ENCODE peak calls at places on chromosomes 5 and 9, in eight cellular contexts. H, J, D, S, R, M, W and Z are unnamed samples.

GRCh38 chr5:43416233-43416987 is 4.2 kb upstream of the CCL28 start:
- DNase-seq in J (no peak), W (no peak), D (no peak), M (no peak), S (no peak), H (no peak), R (no peak), Z (no peak)

GRCh38 chr9:84874583-84874982 is 205.1 kb downstream of the NTRK2 start:
- DNase-seq in S (no peak), R (no peak), H (no peak), M (peak; percentile 67), W (no peak), J (no peak), D (no peak), Z (no peak)

GRCh38 chr9:33714989-33715388 is 80.4 kb upstream of the PRSS3 start:
- DNase-seq in D (no peak), M (no peak), H (no peak), S (no peak), J (no peak), R (no peak), W (no peak), Z (no peak)

GRCh38 chr9:129587487-129588262 is 33.2 kb downstream of the C9orf50 start:
- DNase-seq in D (no peak), J (no peak), H (peak; percentile 75), W (no peak), M (no peak), S (no peak), R (no peak), Z (no peak)

GRCh38 chr9:4741365-4742031 is 496 bp upstream of the AK3 start:
- DNase-seq in H (peak; percentile 53), D (peak; percentile 37), J (peak; percentile 59), W (no peak), R (peak; percentile 31), S (peak; percentile 41), M (peak; percentile 27), Z (no peak)

GRCh38 chr9:81320909-81321482 is 368.4 kb downstream of the TLE1 start:
- DNase-seq in M (no peak), W (no peak), D (no peak), S (no peak), J (no peak), H (no peak), R (no peak), Z (no peak)

GRCh38 chr9:105880517-105880916 is 186.2 kb downstream of the TMEM38B start:
- DNase-seq in H (no peak), R (no peak), W (no peak), S (no peak), J (no peak), D (no peak), M (no peak), Z (no peak)

GRCh38 chr5:179854356-179854755 is 4.3 kb downstream of the MRNIP start:
- DNase-seq in J (no peak), H (no peak), D (no peak), W (no peak), M (no peak), R (no peak), S (no peak), Z (no peak)

GRCh38 chr5:44646016-44646415 is 162.7 kb upstream of the MRPS30 start:
- DNase-seq in W (no peak), J (no peak), H (no peak), R (no peak), D (no peak), S (peak; percentile 24), M (no peak), Z (no peak)

GRCh38 chr5:18553269-18553668 is 919.0 kb downstream of the TAF11L14 start:
- DNase-seq in W (no peak), J (no peak), D (no peak), M (no peak), R (no peak), H (peak; percentile 26), S (no peak), Z (no peak)

GRCh38 chr9:81609782-81610738 is 79.3 kb downstream of the TLE1 start:
- DNase-seq in J (no peak), R (no peak), D (peak; percentile 94), W (no peak), M (no peak), S (no peak), H (no peak), Z (no peak)

GRCh38 chr9:77158772-77159513 is 18.4 kb upstream of the VPS13A start:
- DNase-seq in H (no peak), W (no peak), D (no peak), M (peak; percentile 92), J (no peak), R (no peak), S (no peak), Z (no peak)

GRCh38 chr9:128786681-128787582 is at the start of gene TBC1D13:
- DNase-seq in H (peak; percentile 90), M (peak; percentile 82), R (peak; percentile 92), W (peak; percentile 53), D (peak; percentile 75), J (peak; percentile 91), S (peak; percentile 90), Z (peak; percentile 93)

GRCh38 chr5:154797762-154798161 is 42.6 kb downstream of the LARP1 start:
- DNase-seq in M (no peak), H (no peak), D (no peak), W (no peak), J (no peak), R (no peak), S (no peak), Z (no peak)

GRCh38 chr5:154801083-154801482 is 45.9 kb downstream of the LARP1 start:
- DNase-seq in H (no peak), R (no peak), D (no peak), J (no peak), W (no peak), S (no peak), M (no peak), Z (no peak)

GRCh38 chr5:154800582-154800981 is 45.4 kb downstream of the LARP1 start:
- DNase-seq in D (peak; percentile 76), W (no peak), M (no peak), R (no peak), J (no peak), H (no peak), S (no peak), Z (no peak)

GRCh38 chr5:154806176-154806575 is 44.2 kb downstream of the FAXDC2 start:
- DNase-seq in H (no peak), D (no peak), R (no peak), M (no peak), W (no peak), J (no peak), S (no peak), Z (no peak)

DNA sequence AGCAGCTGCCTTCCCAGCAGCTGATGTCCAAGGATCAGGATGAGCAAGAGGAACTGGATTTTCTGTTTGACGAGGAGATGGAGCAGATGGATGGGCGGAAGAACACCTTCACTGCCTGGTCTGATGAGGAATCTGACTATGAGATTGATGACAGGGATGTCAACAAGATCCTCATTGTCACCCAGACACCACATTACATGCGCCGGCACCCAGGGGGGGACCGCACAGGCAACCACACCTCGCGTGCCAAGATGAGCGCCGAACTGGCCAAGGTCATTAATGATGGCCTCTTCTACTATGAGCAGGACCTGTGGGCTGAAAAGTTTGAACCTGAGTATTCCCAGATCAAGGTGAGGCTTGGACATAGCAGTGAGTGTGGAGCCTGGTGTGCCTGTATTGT is 46.9 kb downstream of the LARP1 start:
- DNase-seq in S (no peak), M (no peak), D (no peak), H (no peak), J (no peak), W (no peak), R (no peak), Z (no peak)
- H3K36me3 ChIP-seq in S (peaks cover 11% of the 10 kb centered on the region), M (peaks cover 58% of the 10 kb centered on the region), D (peaks cover 53% of the 10 kb centered on the region), H (peaks cover 99% of the 10 kb centered on the region), J (peaks cover 17% of the 10 kb centered on the region), W (peaks cover 89% of the 10 kb centered on the region), R (peaks cover 19% of the 10 kb centered on the region), Z (peaks cover 76% of the 10 kb centered on the region)

DNA sequence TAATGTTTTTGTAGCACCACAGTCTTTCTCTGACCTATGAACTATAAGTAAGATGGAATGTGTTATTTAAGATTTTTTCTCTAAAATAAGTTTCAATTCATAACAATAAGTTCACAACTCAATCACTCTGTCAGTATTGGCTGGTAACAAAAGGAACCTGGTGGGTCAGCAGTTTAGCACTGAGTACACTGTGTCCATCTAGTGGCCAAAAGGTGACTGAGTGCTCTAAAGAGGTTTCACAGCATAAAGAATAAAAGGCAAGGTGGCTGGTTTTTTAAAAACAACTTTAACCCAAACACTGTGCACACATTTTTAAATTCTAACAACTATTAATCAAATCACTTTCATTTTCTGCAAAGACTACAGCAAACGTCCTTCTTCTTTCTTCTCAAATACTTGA is 443.3 kb downstream of the PDE4D start:
- DNase-seq in H (no peak), W (no peak), M (no peak), R (no peak), J (no peak), D (no peak), S (no peak), Z (no peak)
- TF ChIP-seq CTCF in H (no peak), W (no peak), M (peak; percentile 12), R (peak; percentile 32), J (no peak), D (no peak), S (no peak), Z (no peak)

DNA sequence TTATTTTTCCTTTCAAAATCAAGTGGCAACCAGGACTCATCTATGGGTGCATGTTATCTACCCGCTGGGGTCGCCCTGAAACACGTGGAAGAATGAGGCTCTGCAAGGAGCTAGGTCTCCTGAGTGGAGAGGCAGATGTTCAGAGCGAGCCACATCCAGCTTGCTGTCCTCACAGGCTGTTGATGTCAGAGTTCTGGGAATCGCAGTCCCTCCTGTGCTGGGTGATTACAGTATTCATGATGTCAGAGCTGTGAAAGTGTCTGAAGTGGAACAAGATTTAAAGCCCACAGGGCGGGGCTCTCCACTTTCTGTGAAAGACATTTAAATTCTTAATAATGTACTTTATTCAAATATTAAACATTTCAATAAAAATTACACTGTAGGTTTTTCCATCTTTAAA is 24.4 kb upstream of the LMX1B start:
- DNase-seq in W (no peak), H (no peak), D (no peak), S (peak; percentile 54), R (no peak), J (no peak), M (no peak), Z (peak; percentile 65)
- H3K36me3 ChIP-seq in W (no peaks in the 10 kb centered on the region), H (no peaks in the 10 kb centered on the region), D (no peaks in the 10 kb centered on the region), S (no peaks in the 10 kb centered on the region), R (no peaks in the 10 kb centered on the region), J (no peaks in the 10 kb centered on the region), M (no peaks in the 10 kb centered on the region), Z (no peaks in the 10 kb centered on the region)

GRCh38 chr5:135747824-135748223 is 86.6 kb upstream of the SLC25A48 start:
- DNase-seq in M (no peak), H (no peak), S (no peak), J (no peak), W (no peak), R (no peak), D (no peak), Z (no peak)

GRCh38 chr5:135753990-135754389 is 80.5 kb upstream of the SLC25A48 start:
- DNase-seq in H (no peak), J (no peak), S (no peak), D (no peak), M (no peak), R (no peak), W (no peak), Z (no peak)

GRCh38 chr5:135745897-135746500 is 88.5 kb upstream of the SLC25A48 start:
- DNase-seq in R (no peak), D (no peak), M (no peak), H (no peak), S (no peak), J (no peak), W (no peak), Z (no peak)

DNA sequence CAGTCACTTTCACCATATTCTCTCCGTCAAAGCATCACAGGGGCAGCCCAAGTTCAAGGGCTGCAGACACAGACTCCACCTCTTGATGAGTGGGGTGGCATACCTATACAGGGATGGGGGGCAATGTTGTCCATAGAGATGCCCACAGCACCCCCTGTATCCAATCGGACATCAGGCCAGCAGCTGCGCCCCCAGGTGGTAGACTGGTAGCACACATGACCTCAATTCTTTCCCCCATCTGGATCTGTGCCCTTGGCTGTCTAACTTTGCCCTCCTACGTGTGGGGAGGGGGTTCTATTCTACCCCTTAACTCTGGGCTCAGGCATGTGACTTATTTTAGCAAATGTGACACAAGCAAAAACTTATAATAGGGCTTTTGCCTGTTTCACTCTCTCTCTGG is 84.0 kb upstream of the SLC25A48 start:
- DNase-seq in W (no peak), J (no peak), R (no peak), H (no peak), D (no peak), S (no peak), M (no peak), Z (no peak)
- TF ChIP-seq CTCF in W (no peak), J (no peak), R (no peak), H (no peak), D (peak; percentile 42), S (no peak), M (no peak), Z (no peak)